ENCODE peak calls at places on chromosomes 12 and 14, in five cellular contexts. F, X, K, G and D are unnamed samples.

GRCh38 chr14:83741269-83741668 is 1788.7 kb upstream of the FLRT2 start:
- DNase-seq in F (no peak), X (no peak), K (no peak), G (no peak), D (no peak)

GRCh38 chr12:92312463-92312970 is 166.9 kb upstream of the BTG1 start:
- DNase-seq in F (no peak), X (no peak), K (no peak), G (no peak), D (peak; percentile 37)

GRCh38 chr14:92549853-92550244 is 36.3 kb downstream of the RIN3 start:
- DNase-seq in F (peak; percentile 29), X (peak; percentile 40), K (no peak), G (peak; percentile 18), D (peak; percentile 78)

GRCh38 chr12:49420556-49420955 is 53.3 kb downstream of the SPATS2 start:
- DNase-seq in F (no peak), X (no peak), K (no peak), G (no peak), D (no peak)

GRCh38 chr12:52132754-52133161 is 53.3 kb downstream of the SMIM41 start:
- DNase-seq in F (no peak), X (no peak), K (no peak), G (no peak), D (peak; percentile 76)

GRCh38 chr14:91830777-91831176 is 36.6 kb downstream of the TC2N start:
- DNase-seq in F (no peak), X (no peak), K (no peak), G (no peak), D (no peak)

GRCh38 chr12:91940826-91941225 is 204.8 kb downstream of the BTG1 start:
- DNase-seq in F (no peak), X (no peak), K (no peak), G (peak; percentile 33), D (no peak)

GRCh38 chr14:59306775-59307174 is 118.3 kb downstream of the DAAM1 start:
- DNase-seq in F (no peak), X (no peak), K (no peak), G (no peak), D (peak; percentile 45)

GRCh38 chr12:27615331-27615891 is 80.8 kb upstream of the REP15 start:
- DNase-seq in F (no peak), X (no peak), K (no peak), G (peak; percentile 90), D (peak; percentile 73)

GRCh38 chr12:28092396-28092795 is 97.9 kb upstream of the CCDC91 start:
- DNase-seq in F (no peak), X (no peak), K (no peak), G (no peak), D (peak; percentile 77)

GRCh38 chr12:14775652-14776020 is 27.6 kb downstream of the WBP11 start:
- DNase-seq in F (no peak), X (no peak), K (no peak), G (peak; percentile 85), D (peak; percentile 67)

GRCh38 chr14:49546766-49547165 is 39.4 kb downstream of the RPS29 start:
- DNase-seq in F (no peak), X (no peak), K (no peak), G (no peak), D (no peak)

GRCh38 chr12:49636979-49637378 is 13.6 kb downstream of the PRPF40B start:
- DNase-seq in F (peak; percentile 79), X (peak; percentile 66), K (peak; percentile 75), G (peak; percentile 67), D (peak; percentile 67)

GRCh38 chr12:120224304-120225199 is 23.6 kb upstream of the RPLP0 start:
- DNase-seq in F (peak; percentile 77), X (peak; percentile 56), K (peak; percentile 38), G (no peak), D (no peak)

GRCh38 chr12:51538599-51538998 is 52.4 kb upstream of the SCN8A start:
- DNase-seq in F (no peak), X (no peak), K (no peak), G (no peak), D (no peak)

GRCh38 chr12:109264095-109264942 is 44.8 kb downstream of the FOXN4 start:
- DNase-seq in F (peak; percentile 91), X (peak; percentile 64), K (peak; percentile 73), G (peak; percentile 64), D (peak; percentile 40)

GRCh38 chr12:51341259-51342007 is 5.0 kb downstream of the CELA1 start:
- DNase-seq in F (peak; percentile 68), X (peak; percentile 59), K (peak; percentile 80), G (peak; percentile 70), D (peak; percentile 65)

GRCh38 chr14:87992349-87992719 is 648 bp downstream of the GALC start:
- DNase-seq in F (no peak), X (no peak), K (no peak), G (peak; percentile 31), D (no peak)

GRCh38 chr14:102159841-102160240 is 20.1 kb downstream of the WDR20 start:
- DNase-seq in F (no peak), X (no peak), K (no peak), G (no peak), D (no peak)

GRCh38 chr12:123726962-123727361 is 14.8 kb downstream of the ATP6V0A2 start:
- DNase-seq in F (no peak), X (no peak), K (no peak), G (no peak), D (no peak)

GRCh38 chr12:126874427-126875026 is 1392.4 kb upstream of the TMEM132C start:
- DNase-seq in F (peak; percentile 22), X (peak; percentile 43), K (peak; percentile 40), G (peak; percentile 10), D (peak; percentile 28)

GRCh38 chr12:33876618-33877017 is 145.7 kb upstream of the ALG10 start:
- DNase-seq in F (no peak), X (no peak), K (no peak), G (no peak), D (no peak)

GRCh38 chr12:120625557-120626419 is 14.6 kb upstream of the CABP1 start:
- DNase-seq in F (no peak), X (no peak), K (peak; percentile 62), G (no peak), D (no peak)

GRCh38 chr14:105067140-105067968 is 2.1 kb upstream of the GPR132 start:
- DNase-seq in F (no peak), X (no peak), K (peak; percentile 18), G (no peak), D (no peak)

GRCh38 chr12:128190614-128191013 is 76.4 kb upstream of the TMEM132C start:
- DNase-seq in F (peak; percentile 16), X (no peak), K (no peak), G (no peak), D (no peak)

GRCh38 chr12:92393504-92393903 is 247.9 kb upstream of the BTG1 start:
- DNase-seq in F (peak; percentile 14), X (no peak), K (no peak), G (no peak), D (no peak)

GRCh38 chr12:70876952-70877351 is 43.6 kb downstream of the PTPRR start:
- DNase-seq in F (no peak), X (no peak), K (no peak), G (no peak), D (peak; percentile 54)

GRCh38 chr14:64705406-64706118 is 1.3 kb downstream of the PLEKHG3 start:
- DNase-seq in F (peak; percentile 28), X (no peak), K (no peak), G (peak; percentile 63), D (peak; percentile 17)

GRCh38 chr12:49632401-49632800 is 9.0 kb downstream of the PRPF40B start:
- DNase-seq in F (no peak), X (no peak), K (no peak), G (no peak), D (no peak)

GRCh38 chr12:101045486-101046474 is 164.3 kb downstream of the SLC5A8 start:
- DNase-seq in F (no peak), X (no peak), K (no peak), G (no peak), D (peak; percentile 29)

GRCh38 chr12:132083731-132084641 is 60.1 kb downstream of the DDX51 start:
- DNase-seq in F (peak; percentile 95), X (peak; percentile 87), K (peak; percentile 79), G (peak; percentile 88), D (peak; percentile 83)

GRCh38 chr12:103801709-103802585 is 39.1 kb downstream of the NT5DC3 start:
- DNase-seq in F (no peak), X (no peak), K (no peak), G (no peak), D (peak; percentile 57)

GRCh38 chr14:88463318-88463717 is 77.9 kb downstream of the SPATA7 start:
- DNase-seq in F (no peak), X (no peak), K (no peak), G (peak; percentile 21), D (no peak)

GRCh38 chr14:68730367-68730766 is 62.5 kb downstream of the ZFP36L1 start:
- DNase-seq in F (no peak), X (peak; percentile 58), K (no peak), G (no peak), D (no peak)

GRCh38 chr14:94129758-94130414 is 482 bp upstream of the IFI27L2 start:
- DNase-seq in F (no peak), X (peak; percentile 67), K (peak; percentile 17), G (peak; percentile 37), D (peak; percentile 41)
- TF ChIP-seq CTCF in F (no peak), X (no peak), K (no peak), G (no peak), D (no peak)

DNA sequence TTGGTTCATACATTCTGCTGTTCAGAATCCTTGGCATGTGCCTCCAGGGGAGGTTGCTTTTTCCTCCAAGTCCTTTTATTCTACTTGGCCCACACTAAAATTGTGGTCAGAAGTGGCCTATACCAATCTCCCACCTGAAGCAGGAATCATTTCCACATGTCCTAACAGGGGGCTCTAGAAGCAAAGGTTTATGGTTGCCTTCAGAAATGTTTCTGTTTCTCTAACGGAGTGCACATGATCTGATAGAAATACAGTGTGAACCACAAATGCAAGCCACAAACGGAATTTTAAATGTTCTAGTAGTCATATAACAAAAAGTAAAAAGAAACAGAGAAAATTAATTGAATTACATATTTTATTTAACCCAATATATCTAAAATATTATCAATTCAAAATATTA is 3.9 kb downstream of the PTGER2 start:
- DNase-seq in F (no peak), X (no peak), K (no peak), G (no peak), D (no peak)
- H3K4me3 ChIP-seq in F (peak overlapping the region; percentile 92), X (no peak overlapping the region), K (no peak overlapping the region), G (peak overlapping the region; percentile 95), D (no peak overlapping the region)

DNA sequence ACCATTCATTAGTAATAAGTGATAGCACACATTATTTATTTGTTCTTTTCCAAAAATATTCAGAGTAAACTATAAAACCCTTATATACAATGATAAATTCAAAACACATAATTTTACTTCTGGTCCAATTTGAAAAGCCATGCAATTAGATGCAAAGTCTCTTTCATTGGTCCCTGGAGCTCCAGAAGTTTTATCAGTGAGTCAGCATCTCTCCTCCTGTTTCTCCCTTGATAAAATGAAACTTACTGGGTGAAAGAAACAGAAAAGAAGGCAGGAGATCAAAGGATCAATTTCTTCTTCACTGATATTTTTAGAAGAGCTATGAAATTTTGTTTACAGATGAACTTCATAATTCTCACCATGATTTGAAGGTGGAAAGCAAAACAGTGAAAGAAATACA is 47.5 kb downstream of the IFNG start:
- DNase-seq in F (no peak), X (no peak), K (no peak), G (no peak), D (no peak)
- TF ChIP-seq CTCF in F (no peak), X (no peak), K (no peak), G (no peak), D (no peak)

DNA sequence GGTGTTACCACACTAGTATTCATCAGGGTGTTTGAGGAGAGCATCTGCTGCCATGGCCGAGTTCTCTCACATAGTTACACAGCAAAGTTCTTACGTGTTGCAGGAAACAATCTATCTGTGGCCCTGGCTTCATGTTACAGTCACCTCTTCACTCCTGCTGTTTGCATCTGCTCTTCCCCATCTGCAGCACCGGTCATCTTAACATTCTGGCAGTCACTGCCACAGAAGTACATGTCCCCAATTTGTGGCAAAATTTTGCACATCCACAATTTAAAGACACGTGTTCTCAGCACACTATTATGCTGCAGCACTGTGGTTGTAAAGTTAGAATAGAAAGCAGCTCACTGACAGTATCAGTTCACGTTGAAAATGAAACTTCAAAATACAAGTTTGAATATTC is 23.2 kb downstream of the MAPK1IP1L start:
- DNase-seq in F (no peak), X (no peak), K (peak; percentile 67), G (peak; percentile 43), D (peak; percentile 35)
- H3K4me3 ChIP-seq in F (no peak overlapping the region), X (no peak overlapping the region), K (peak overlapping the region; percentile 25), G (no peak overlapping the region), D (no peak overlapping the region)